ENCODE peak calls at places on chromosomes 5 and 9, in seven cellular contexts. N is left ventricle myocardium inferior, D is iPS DF 19.7, P is cardiac fibroblast, K is HEK293T, O is astrocyte of the cerebellum, F is fibroblast of the conjunctiva. Y is an unnamed sample.

GRCh38 chr5:89313044-89313443 is 430.1 kb upstream of the MEF2C start:
- DNase-seq in N (no peak), F (peak), K (no peak), P (peak), O (peak), D (no peak), Y (peak)

GRCh38 chr5:122126711-122127385 is 2.5 kb upstream of the ZNF474 start:
- DNase-seq in D (no peak), K (no peak), O (no peak), P (no peak), N (no peak), F (no peak), Y (no peak)

GRCh38 chr5:15116996-15117395 is 245.4 kb upstream of the ANKH start:
- DNase-seq in F (no peak), P (no peak), O (peak), K (no peak), N (no peak), D (no peak), Y (no peak)

GRCh38 chr9:14281136-14281795 is 32.7 kb downstream of the NFIB start:
- DNase-seq in K (no peak), D (no peak), P (no peak), F (no peak), N (no peak), O (no peak), Y (no peak)

GRCh38 chr5:94469889-94470288 is 148.5 kb downstream of the KIAA0825 start:
- DNase-seq in P (no peak), O (peak), K (peak), D (no peak), N (no peak), F (peak), Y (no peak)

GRCh38 chr5:9562101-9562500 is 16.2 kb upstream of the SEMA5A start:
- DNase-seq in K (no peak), P (peak), N (no peak), O (no peak), F (no peak), D (no peak), Y (no peak)

GRCh38 chr5:142320851-142321560 is 3.8 kb downstream of the SPRY4 start:
- DNase-seq in D (no peak), O (no peak), F (no peak), K (no peak), P (peak), N (no peak), Y (peak)

GRCh38 chr5:180375955-180376354 is 22.8 kb upstream of the GFPT2 start:
- DNase-seq in K (no peak), O (no peak), F (no peak), P (no peak), N (no peak), D (no peak), Y (no peak)

GRCh38 chr9:129143461-129143927 is 32.3 kb downstream of the PTPA start:
- DNase-seq in K (no peak), O (peak), F (no peak), D (peak), P (peak), N (peak), Y (peak)

GRCh38 chr5:106522296-106522695 is 1148.4 kb downstream of the EFNA5 start:
- DNase-seq in O (peak), D (no peak), N (no peak), P (peak), K (no peak), F (no peak), Y (no peak)

GRCh38 chr5:171816666-171817065 is 31.0 kb downstream of the SMIM23 start:
- DNase-seq in F (no peak), P (no peak), K (no peak), N (no peak), D (no peak), O (no peak), Y (no peak)

GRCh38 chr9:101027733-101028345 is 688 bp upstream of the PLPPR1 start:
- DNase-seq in P (no peak), N (no peak), D (no peak), K (no peak), F (no peak), O (no peak), Y (no peak)

GRCh38 chr5:40551706-40552557 is 127.8 kb upstream of the PTGER4 start:
- DNase-seq in P (peak), O (peak), F (peak), K (no peak), D (no peak), N (no peak), Y (peak)

GRCh38 chr9:23926378-23926777 is 100.3 kb upstream of the ELAVL2 start:
- DNase-seq in N (no peak), O (no peak), F (no peak), D (no peak), P (no peak), K (no peak), Y (no peak)

GRCh38 chr5:122941737-122942136 is 94.8 kb downstream of the PPIC start:
- DNase-seq in F (no peak), P (no peak), N (no peak), D (no peak), O (no peak), K (no peak), Y (no peak)

GRCh38 chr5:108749130-108749861 is 1.6 kb downstream of the FER start:
- DNase-seq in F (no peak), K (peak), D (peak), P (peak), O (no peak), N (no peak), Y (no peak)

GRCh38 chr5:7779019-7779662 is 71.8 kb downstream of the CFAP90 start:
- DNase-seq in O (no peak), K (no peak), P (no peak), N (no peak), D (no peak), F (no peak), Y (no peak)

GRCh38 chr5:40429258-40430111 is 250.2 kb upstream of the PTGER4 start:
- DNase-seq in F (no peak), O (no peak), D (no peak), P (peak), N (peak), K (no peak), Y (no peak)

Y was measured in NCI-H226.